ENCODE peak calls at places on chromosomes 12 and 14, in four cellular contexts. R is GM03348, B is omental fat pad, N is neural progenitor cell. K is an unnamed sample.
A peak's percentile ranks its signal among the peaks of the same experiment; 100 is the strongest.

GRCh38 chr14:79605863-79606262 is 605.4 kb downstream of the DIO2 start:
- DNase-seq in N (peak; percentile 5), R (no peak), B (no peak), K (no peak)

GRCh38 chr12:4786795-4787194 is 66.6 kb downstream of the GALNT8 start:
- DNase-seq in N (peak; percentile 12), B (no peak), R (no peak), K (no peak)

GRCh38 chr12:32920506-32921085 is 24.0 kb upstream of the PKP2 start:
- DNase-seq in N (no peak), R (no peak), B (no peak), K (no peak)

GRCh38 chr12:31033681-31034080 is 40.0 kb upstream of the DDX11 start:
- DNase-seq in R (no peak), B (no peak), N (no peak), K (no peak)

GRCh38 chr14:52318829-52319604 is 4.9 kb downstream of the PTGER2 start:
- DNase-seq in R (no peak), B (no peak), N (no peak), K (no peak)

GRCh38 chr12:74889563-74890236 is 319.9 kb downstream of the KCNC2 start:
- DNase-seq in B (no peak), N (no peak), R (peak; percentile 1), K (no peak)

GRCh38 chr12:118356809-118357326 is 15.8 kb downstream of the TAOK3 start:
- DNase-seq in R (peak; percentile 82), B (no peak), N (no peak), K (no peak)

GRCh38 chr14:100899841-100900771 is 3.4 kb downstream of the RTL1 start:
- DNase-seq in B (no peak), R (no peak), N (peak; percentile 77), K (no peak)

GRCh38 chr12:29334911-29335310 is 46.1 kb downstream of the ERGIC2 start:
- DNase-seq in N (no peak), B (no peak), R (no peak), K (no peak)

GRCh38 chr12:46442723-46443122 is 70.2 kb upstream of the SLC38A2 start:
- DNase-seq in N (no peak), B (no peak), R (no peak), K (no peak)

GRCh38 chr12:28708918-28709371 is 440.1 kb upstream of the FAR2 start:
- DNase-seq in N (no peak), R (peak; percentile 33), B (no peak), K (no peak)

GRCh38 chr14:68245146-68246073 is 425.8 kb downstream of the RAD51B start:
- DNase-seq in B (no peak), N (no peak), R (no peak), K (no peak)

GRCh38 chr12:89825591-89826449 is 117.2 kb upstream of the ATP2B1 start:
- DNase-seq in B (no peak), N (no peak), R (peak; percentile 7), K (no peak)

GRCh38 chr12:7141351-7142005 is 11.3 kb downstream of the CLSTN3 start:
- DNase-seq in R (no peak), N (no peak), B (no peak), K (no peak)

GRCh38 chr12:55908726-55909512 is 18.8 kb downstream of the PYM1 start:
- DNase-seq in R (peak; percentile 42), N (peak; percentile 15), B (no peak), K (no peak)

GRCh38 chr12:41486718-41487117 is 298.6 kb downstream of the PDZRN4 start:
- DNase-seq in R (peak; percentile 31), N (peak; percentile 11), B (no peak), K (no peak)